ENCODE peak calls at places on chromosomes 11 and 22, in seven cellular contexts. S is mucosa of descending colon, H is cardiac muscle cell, Z is HCT116, V is brain microvascular endothelial cell, K is GM12865, J is fibroblast of mammary gland. W is an unnamed sample.

GRCh38 chr11:17428261-17428660 is 39.8 kb upstream of the KCNJ11 start:
- DNase-seq in K (no peak), J (no peak), V (no peak), H (no peak), S (no peak), Z (no peak), W (no peak)

GRCh38 chr11:71285111-71285510 is 32.7 kb upstream of the SHANK2 start:
- DNase-seq in S (no peak), V (no peak), Z (no peak), K (no peak), J (no peak), H (no peak), W (no peak)

GRCh38 chr11:66467756-66468155 is 1.1 kb downstream of the PELI3 start:
- DNase-seq in S (no peak), Z (no peak), J (no peak), K (no peak), H (peak; percentile 34), V (no peak), W (no peak)

GRCh38 chr22:37465721-37466120 is 20.5 kb downstream of the MFNG start:
- DNase-seq in S (peak; percentile 8), K (no peak), V (no peak), Z (no peak), H (no peak), J (no peak), W (no peak)

GRCh38 chr11:79626135-79626748 is 185.4 kb upstream of the TENM4 start:
- DNase-seq in K (peak; percentile 32), V (no peak), Z (no peak), H (no peak), J (no peak), S (no peak), W (no peak)

GRCh38 chr22:30238661-30239420 is 7.7 kb downstream of the LIF start:
- DNase-seq in K (no peak), Z (no peak), V (peak; percentile 81), H (no peak), S (peak; percentile 74), J (peak; percentile 41), W (no peak)

GRCh38 chr22:27459955-27460354 is 341.6 kb downstream of the MN1 start:
- DNase-seq in H (no peak), J (no peak), S (no peak), Z (no peak), V (no peak), K (no peak), W (no peak)

GRCh38 chr11:83773950-83774880 is 488.0 kb upstream of the CCDC90B start:
- DNase-seq in Z (no peak), H (no peak), V (peak; percentile 8), J (peak; percentile 40), K (no peak), S (no peak), W (no peak)

GRCh38 chr22:31291716-31292644 is at the start of gene PIK3IP1:
- DNase-seq in J (peak; percentile 87), V (peak; percentile 84), H (peak; percentile 89), S (peak; percentile 91), Z (peak; percentile 51), K (peak; percentile 88), W (peak; percentile 82)

GRCh38 chr11:35927067-35927466 is 16.8 kb upstream of the LDLRAD3 start:
- DNase-seq in Z (no peak), H (no peak), J (no peak), K (no peak), V (no peak), S (no peak), W (no peak)

GRCh38 chr22:29871684-29872083 is 11.3 kb upstream of the MTMR3 start:
- DNase-seq in K (no peak), S (no peak), Z (no peak), J (no peak), H (no peak), V (no peak), W (no peak)

GRCh38 chr11:124970925-124971324 is 16.9 kb downstream of the CCDC15 start:
- DNase-seq in Z (peak; percentile 42), K (no peak), S (no peak), V (peak; percentile 6), J (peak; percentile 48), H (peak; percentile 6), W (no peak)

GRCh38 chr11:1820463-1821325 is 14.1 kb upstream of the SYT8 start:
- DNase-seq in J (no peak), H (no peak), V (peak; percentile 21), S (no peak), K (no peak), Z (no peak), W (no peak)

GRCh38 chr11:46338988-46339666 is 8.1 kb upstream of the DGKZ start:
- DNase-seq in S (no peak), Z (no peak), K (no peak), H (peak; percentile 73), J (no peak), V (no peak), W (no peak)

GRCh38 chr11:8242480-8243280 is 21.0 kb downstream of the LMO1 start:
- DNase-seq in S (no peak), Z (no peak), K (no peak), H (no peak), V (no peak), J (no peak), W (no peak)

GRCh38 chr11:29224739-29225384 is 792.0 kb downstream of the KCNA4 start:
- DNase-seq in H (peak; percentile 7), J (no peak), Z (no peak), V (no peak), K (peak; percentile 18), S (no peak), W (no peak)

GRCh38 chr11:131530411-131530810 is 160.0 kb downstream of the NTM start:
- DNase-seq in Z (no peak), V (no peak), S (no peak), J (no peak), H (no peak), K (no peak), W (no peak)

GRCh38 chr11:126782810-126783209 is 217.8 kb downstream of the KIRREL3 start:
- DNase-seq in S (no peak), Z (no peak), V (no peak), J (no peak), H (no peak), K (no peak), W (no peak)

GRCh38 chr11:36878747-36879146 is 280.7 kb upstream of the RAG2 start:
- DNase-seq in Z (no peak), H (no peak), V (no peak), S (no peak), J (no peak), K (no peak), W (no peak)

DNA sequence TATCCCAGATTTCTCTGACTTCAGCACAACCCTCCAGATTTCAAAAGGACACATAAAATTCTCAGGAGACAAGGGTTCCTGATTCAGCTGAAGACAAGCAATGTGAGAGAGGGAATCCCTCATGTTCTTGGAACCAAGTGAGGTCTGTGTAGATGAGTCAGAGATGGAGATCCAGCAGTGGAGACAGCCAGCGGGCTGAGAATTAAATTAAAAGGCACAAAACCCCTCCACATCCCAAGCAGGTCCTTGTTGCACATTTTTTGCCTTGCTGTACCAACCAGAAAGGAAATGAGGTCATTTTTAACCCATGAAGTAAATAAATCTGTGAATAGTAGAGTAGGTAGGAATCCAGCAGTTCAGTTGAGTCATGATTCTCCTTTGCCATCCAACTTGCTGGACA is 9.7 kb downstream of the MTNR1B start:
- DNase-seq in V (no peak), K (no peak), S (no peak), J (peak; percentile 64), H (no peak), Z (no peak), W (no peak)
- H3K4me3 ChIP-seq in V (no peak overlapping the region), K (no peak overlapping the region), S (no peak overlapping the region), J (no peak overlapping the region), H (no peak overlapping the region), Z (no peak overlapping the region), W (no peak overlapping the region)

GRCh38 chr11:27698872-27699241 is 1.4 kb downstream of the BDNF start:
- DNase-seq in V (peak; percentile 89), Z (peak; percentile 82), J (peak; percentile 76), K (peak; percentile 78), H (peak; percentile 88), S (no peak), W (peak; percentile 70)
- H3K4me3 ChIP-seq in V (peak overlapping the region; percentile 84), Z (peak overlapping the region; percentile 86), J (peak overlapping the region; percentile 61), K (no peak overlapping the region), H (peak overlapping the region; percentile 42), S (no peak overlapping the region), W (no peak overlapping the region)

DNA sequence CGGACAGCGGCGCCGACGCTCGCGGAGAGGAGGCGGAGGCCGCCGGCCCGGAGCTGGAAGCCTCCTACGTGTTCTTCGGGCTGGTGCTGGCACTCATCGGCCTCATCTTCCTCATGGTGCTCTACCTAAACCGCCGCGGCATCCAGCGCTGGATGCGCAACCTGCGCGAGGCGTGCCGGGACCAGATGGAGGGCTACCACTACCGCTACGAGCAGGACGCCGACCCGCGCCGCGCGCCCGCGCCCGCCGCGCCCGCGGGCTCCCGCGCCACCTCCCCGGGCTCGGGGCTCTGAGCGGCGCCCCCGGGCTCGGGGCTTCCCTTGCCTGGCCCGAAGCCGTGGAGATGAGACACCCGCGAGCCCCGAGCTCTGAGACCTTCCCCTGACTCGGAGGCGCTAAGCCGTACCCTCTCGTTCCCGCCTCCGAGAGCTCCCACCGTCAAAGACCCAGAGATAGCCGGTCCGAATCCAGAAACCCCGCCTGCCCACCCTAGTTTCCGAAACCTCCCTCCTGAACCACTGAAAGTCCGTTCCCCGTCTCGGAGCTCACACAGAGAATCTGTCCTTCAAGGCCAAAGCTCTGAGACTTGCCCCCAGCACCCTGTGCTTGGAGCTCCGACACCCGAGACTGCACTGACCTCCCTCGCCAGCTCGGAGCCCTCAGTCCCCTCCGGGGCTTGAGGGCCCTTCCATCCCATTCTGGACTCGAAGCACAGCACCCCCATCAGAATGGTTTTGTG is 1.5 kb downstream of the TPBGL start:
- DNase-seq in K (no peak), J (no peak), S (no peak), Z (no peak), V (no peak), H (no peak), W (no peak)
- H3K4me3 ChIP-seq in K (no peak overlapping the region), J (peak overlapping the region; percentile 23), S (no peak overlapping the region), Z (no peak overlapping the region), V (peak overlapping the region; percentile 48), H (peak overlapping the region; percentile 40), W (peak overlapping the region; percentile 24)

GRCh38 chr22:40432167-40432566 is 61.8 kb downstream of the SGSM3 start:
- DNase-seq in K (no peak), S (no peak), Z (no peak), V (no peak), J (no peak), H (no peak), W (no peak)

GRCh38 chr22:40431021-40431420 is 60.6 kb downstream of the SGSM3 start:
- DNase-seq in K (no peak), J (no peak), S (no peak), Z (no peak), V (no peak), H (no peak), W (no peak)

GRCh38 chr22:40434101-40434500 is 63.7 kb downstream of the SGSM3 start:
- DNase-seq in V (no peak), J (peak; percentile 50), Z (no peak), S (no peak), K (no peak), H (no peak), W (no peak)

GRCh38 chr22:40434745-40435144 is 64.4 kb downstream of the SGSM3 start:
- DNase-seq in Z (no peak), S (no peak), K (no peak), V (no peak), J (no peak), H (no peak), W (no peak)

DNA sequence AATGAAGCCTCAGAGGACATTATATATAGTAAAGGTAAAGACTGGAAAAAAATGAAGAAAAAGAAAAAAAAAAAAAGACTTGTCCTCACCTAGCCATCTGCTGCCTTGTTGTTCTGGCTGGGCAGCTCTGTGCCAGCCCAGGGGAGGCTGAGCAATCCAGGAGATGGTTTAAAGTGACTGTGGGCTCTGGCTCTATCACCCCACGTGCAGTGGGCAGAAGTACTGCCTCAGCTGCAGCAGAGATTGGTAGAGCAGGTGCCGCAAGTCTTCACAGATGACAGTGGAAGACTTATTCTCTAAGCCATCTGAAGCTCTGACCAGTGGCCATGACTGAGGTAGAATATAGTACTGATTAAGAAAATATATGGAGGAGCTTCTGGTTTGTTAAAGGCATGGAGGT is 62.2 kb downstream of the SGSM3 start:
- DNase-seq in H (no peak), S (no peak), K (no peak), J (no peak), Z (no peak), V (no peak), W (no peak)
- H3K4me3 ChIP-seq in H (no peak overlapping the region), S (no peak overlapping the region), K (no peak overlapping the region), J (no peak overlapping the region), Z (no peak overlapping the region), V (no peak overlapping the region), W (no peak overlapping the region)